ENCODE peak calls at places on chromosomes 4 and X, in seven cellular contexts. D, Q, H, T, E, R and Y are unnamed samples.

GRCh38 chr4:78601013-78601412 is 49.4 kb downstream of the ANXA3 start:
- DNase-seq in H (no peak), Q (no peak), T (no peak), E (no peak), R (no peak), D (no peak), Y (peak)

GRCh38 chrX:135421537-135421931 is 210 bp upstream of the SMIM10L2A start:
- DNase-seq in D (peak), Q (no peak), E (peak), R (peak), T (peak), H (peak), Y (peak)

GRCh38 chr4:41321216-41321945 is 64.7 kb downstream of the UCHL1 start:
- DNase-seq in E (no peak), Q (no peak), R (no peak), H (no peak), T (no peak), D (no peak), Y (no peak)

GRCh38 chrX:134660627-134661026 is 2.4 kb upstream of the PLAC1 start:
- DNase-seq in E (no peak), H (peak), Q (no peak), R (no peak), D (no peak), T (no peak), Y (no peak)

GRCh38 chr4:623914-624626 is 1.3 kb upstream of the PDE6B start:
- DNase-seq in T (no peak), H (no peak), R (peak), E (no peak), Q (no peak), D (no peak), Y (no peak)

GRCh38 chrX:69161371-69161770 is 3.9 kb downstream of the PJA1 start:
- DNase-seq in Q (peak), T (no peak), H (no peak), D (no peak), R (no peak), E (no peak), Y (no peak)

GRCh38 chrX:51894697-51895336 is 1.4 kb downstream of the MAGED1 start:
- DNase-seq in H (peak), R (no peak), Q (no peak), E (peak), D (peak), T (no peak), Y (peak)

GRCh38 chr4:140374130-140374477 is 658 bp downstream of the SCOC start:
- DNase-seq in T (peak), D (no peak), H (no peak), E (no peak), Q (no peak), R (no peak), Y (no peak)

GRCh38 chr4:108004646-108005045 is 15.0 kb downstream of the HADH start:
- DNase-seq in R (no peak), Q (no peak), T (no peak), E (no peak), D (no peak), H (no peak), Y (no peak)

GRCh38 chr4:7877131-7877530 is 62.5 kb downstream of the AFAP1 start:
- DNase-seq in R (no peak), H (no peak), E (peak), T (no peak), D (no peak), Q (no peak), Y (no peak)

GRCh38 chr4:7878323-7878722 is 61.3 kb downstream of the AFAP1 start:
- DNase-seq in E (peak), D (no peak), Q (no peak), T (no peak), R (no peak), H (no peak), Y (no peak)

GRCh38 chr4:7873881-7874280 is 65.8 kb downstream of the AFAP1 start:
- DNase-seq in E (no peak), H (peak), T (no peak), Q (no peak), D (no peak), R (no peak), Y (no peak)

GRCh38 chr4:7874838-7875237 is 64.8 kb downstream of the AFAP1 start:
- DNase-seq in E (no peak), D (no peak), R (no peak), T (no peak), H (no peak), Q (no peak), Y (no peak)

DNA sequence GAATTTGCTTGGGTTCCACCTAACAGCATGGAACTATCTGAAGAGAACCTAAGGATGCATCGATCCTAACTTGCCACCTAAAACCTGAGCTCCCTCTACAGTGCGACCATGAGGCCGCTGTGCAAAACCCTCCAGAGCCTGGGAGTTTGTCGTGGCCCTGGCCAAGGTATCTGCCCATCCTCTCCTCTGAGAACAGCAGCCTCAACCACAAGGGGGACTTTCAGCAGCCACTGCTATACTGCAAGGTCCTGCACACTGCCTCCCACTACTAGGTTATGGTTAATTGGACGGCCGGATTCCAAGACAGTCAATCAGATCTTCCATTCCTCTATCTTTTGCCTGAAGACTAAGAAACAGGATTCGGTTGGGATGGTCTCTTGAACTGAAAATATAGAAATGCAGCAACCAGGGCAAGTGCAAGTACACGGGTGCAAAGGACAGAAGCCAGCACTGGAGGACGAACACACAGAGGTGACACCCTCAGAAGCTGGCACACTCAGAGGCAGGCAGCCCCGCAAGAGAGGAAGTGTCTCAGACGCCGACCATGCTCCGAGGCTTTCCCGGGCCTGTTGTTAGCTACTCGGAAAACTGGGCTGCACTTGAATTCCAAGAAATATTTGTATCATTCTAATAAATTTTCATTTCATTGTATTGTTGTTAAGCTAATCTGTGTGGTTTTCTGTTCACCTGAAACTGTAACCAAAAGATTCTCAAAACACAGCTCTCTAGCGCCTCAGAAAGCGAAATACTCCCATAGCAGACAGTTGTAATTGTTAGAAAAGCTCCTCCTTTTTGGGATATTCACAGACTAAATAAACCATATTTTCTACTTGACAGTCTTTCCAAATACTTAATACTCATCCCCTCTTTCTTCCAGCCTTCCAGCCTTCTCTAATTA is 63.3 kb downstream of the AFAP1 start:
- DNase-seq in Q (no peak), H (peak), E (peak), R (peak), D (no peak), T (no peak), Y (no peak)
- H3K4me3 ChIP-seq in Q (no peak), H (no peak), E (no peak), R (no peak), D (no peak), T (no peak), Y (peak)

GRCh38 chr4:143555676-143556075 is 42.2 kb downstream of the SMARCA5 start:
- DNase-seq in E (no peak), D (no peak), H (peak), R (no peak), T (no peak), Q (no peak), Y (no peak)

GRCh38 chr4:143558286-143558685 is 44.8 kb downstream of the SMARCA5 start:
- DNase-seq in T (no peak), Q (no peak), D (no peak), H (no peak), R (no peak), E (no peak), Y (no peak)

GRCh38 chr4:143554728-143555597 is 41.5 kb downstream of the SMARCA5 start:
- DNase-seq in T (no peak), Q (no peak), D (no peak), E (no peak), R (no peak), H (no peak), Y (no peak)

GRCh38 chr4:143559757-143560147 is 46.2 kb downstream of the SMARCA5 start:
- DNase-seq in D (no peak), H (no peak), T (no peak), Q (no peak), R (no peak), E (peak), Y (no peak)

GRCh38 chr4:143558823-143559756 is 45.6 kb downstream of the SMARCA5 start:
- DNase-seq in E (peak), T (no peak), D (peak), R (peak), H (peak), Q (no peak), Y (peak)
- H3K4me3 ChIP-seq in E (peak), T (peak), D (peak), R (peak), H (peak), Q (peak), Y (peak)

GRCh38 chrX:9373789-9374188 is 91.1 kb upstream of the TBL1X start:
- DNase-seq in E (no peak), H (no peak), D (no peak), R (no peak), T (no peak), Q (no peak), Y (no peak)
- H3K4me3 ChIP-seq in E (no peak), H (no peak), D (no peak), R (no peak), T (no peak), Q (no peak), Y (no peak)

DNA sequence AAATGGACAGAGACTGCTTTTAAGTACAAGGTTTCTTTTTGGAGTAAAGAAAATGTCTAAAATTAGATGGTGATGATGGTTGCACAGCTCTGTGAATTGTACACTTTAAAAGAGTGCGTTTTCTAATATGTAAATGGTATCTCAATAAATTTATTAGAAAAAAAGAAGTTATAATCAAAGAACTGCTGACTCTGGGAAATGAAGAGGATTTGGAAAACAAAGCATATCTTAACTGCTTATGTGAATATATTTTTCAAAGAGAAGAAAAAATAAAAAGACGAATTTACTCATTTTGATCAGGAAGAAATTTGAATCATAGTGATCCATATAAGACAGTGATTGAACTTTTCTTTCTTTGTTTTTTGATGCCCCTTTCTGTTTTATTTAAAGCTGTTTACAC is 45.9 kb upstream of the FSTL5 start:
- DNase-seq in R (no peak), H (no peak), Q (no peak), T (no peak), D (no peak), E (no peak), Y (no peak)
- H3K4me3 ChIP-seq in R (no peak), H (no peak), Q (no peak), T (no peak), D (no peak), E (no peak), Y (no peak)

GRCh38 chr4:2040391-2041233 is 18.5 kb upstream of the NAT8L start:
- DNase-seq in D (no peak), R (no peak), T (no peak), Q (no peak), E (no peak), H (no peak), Y (no peak)
- H3K4me3 ChIP-seq in D (no peak), R (no peak), T (peak), Q (peak), E (no peak), H (peak), Y (peak)

DNA sequence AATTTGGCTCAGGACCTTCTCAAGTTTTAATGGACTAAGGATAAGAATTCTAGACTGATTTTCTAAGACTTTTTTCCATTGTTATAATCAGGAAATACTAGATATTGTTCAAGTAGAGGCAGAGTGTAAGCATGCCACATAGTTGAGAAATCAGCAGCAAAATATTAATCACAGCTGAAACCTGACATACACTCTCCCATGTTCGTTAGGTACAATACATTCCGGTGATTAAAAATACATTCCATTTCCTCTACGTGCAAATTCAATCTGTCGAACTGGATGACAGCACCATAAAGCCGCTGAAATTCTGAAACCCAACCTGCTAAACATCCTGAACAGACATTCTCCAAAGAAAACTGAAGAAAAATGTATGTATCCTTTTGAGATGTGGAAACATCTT is 587.6 kb upstream of the DIPK2B start:
- DNase-seq in D (no peak), Q (no peak), T (no peak), H (no peak), E (no peak), R (no peak), Y (no peak)
- H3K4me3 ChIP-seq in D (no peak), Q (no peak), T (no peak), H (no peak), E (no peak), R (no peak), Y (no peak)

GRCh38 chrX:47629419-47630210 is at the start of gene CFP:
- DNase-seq in R (no peak), Q (no peak), H (no peak), D (no peak), E (no peak), T (peak), Y (no peak)
- H3K4me3 ChIP-seq in R (no peak), Q (no peak), H (no peak), D (no peak), E (no peak), T (peak), Y (no peak)